ENCODE peak calls at places on chromosome 16, in seven cellular contexts. L is HFFc6, A is cardiac muscle cell, T is AG09319, I is tibial artery, C is body of pancreas, J is left lung. M is an unnamed sample.

GRCh38 chr16:53094013-53094630 is 39.3 kb downstream of the CHD9 start:
- DNase-seq in C (peak), L (no peak), J (peak), I (peak), T (no peak), A (no peak), M (peak)

GRCh38 chr16:89604764-89605163 is 8.7 kb upstream of the DPEP1 start:
- DNase-seq in L (no peak), J (no peak), T (no peak), I (no peak), C (no peak), A (no peak), M (no peak)

GRCh38 chr16:15618392-15618791 is 24.6 kb downstream of the MARF1 start:
- DNase-seq in T (no peak), L (peak), I (no peak), A (peak), J (no peak), C (no peak), M (no peak)

GRCh38 chr16:77402118-77402517 is 32.7 kb downstream of the ADAMTS18 start:
- DNase-seq in L (no peak), A (no peak), T (no peak), C (no peak), J (no peak), I (no peak), M (no peak)

GRCh38 chr16:49021136-49021535 is 260.5 kb downstream of the CBLN1 start:
- DNase-seq in J (no peak), L (peak), T (no peak), C (no peak), A (no peak), I (no peak), M (no peak)

GRCh38 chr16:1746693-1747195 is 24.6 kb downstream of the NME3 start:
- DNase-seq in C (no peak), I (no peak), J (no peak), T (no peak), A (peak), L (no peak), M (no peak)

GRCh38 chr16:46573008-46573833 is 48.0 kb downstream of the SHCBP1 start:
- DNase-seq in L (peak), I (no peak), A (peak), J (no peak), T (peak), C (no peak), M (no peak)

GRCh38 chr16:84641643-84642358 is 6.5 kb upstream of the KLHL36 start:
- DNase-seq in A (no peak), L (no peak), I (no peak), C (no peak), J (no peak), T (no peak), M (no peak)

GRCh38 chr16:55728797-55729196 is 73.0 kb downstream of the SLC6A2 start:
- DNase-seq in T (no peak), J (no peak), L (no peak), A (no peak), C (no peak), I (no peak), M (no peak)

GRCh38 chr16:4515611-4516233 is 22.9 kb downstream of the CDIP1 start:
- DNase-seq in C (no peak), A (peak), I (no peak), J (no peak), L (no peak), T (no peak), M (peak)

GRCh38 chr16:85491798-85492616 is 121.1 kb upstream of the GSE1 start:
- DNase-seq in T (no peak), I (peak), L (peak), A (no peak), C (peak), J (peak), M (no peak)

GRCh38 chr16:51085271-51085670 is 65.8 kb downstream of the SALL1 start:
- DNase-seq in T (no peak), L (no peak), C (no peak), A (peak), J (no peak), I (no peak), M (no peak)

GRCh38 chr16:87628940-87629339 is 26.6 kb downstream of the JPH3 start:
- DNase-seq in I (no peak), T (peak), J (no peak), L (peak), A (peak), C (no peak), M (no peak)

GRCh38 chr16:53090591-53091507 is 36.1 kb downstream of the CHD9 start:
- DNase-seq in C (peak), T (peak), L (peak), J (peak), I (peak), A (peak), M (peak)

GRCh38 chr16:82761236-82761635 is 134.5 kb downstream of the CDH13 start:
- DNase-seq in A (peak), J (no peak), I (peak), L (peak), C (peak), T (peak), M (no peak)

GRCh38 chr16:11994187-11995119 is 17.9 kb downstream of the SNX29 start:
- DNase-seq in J (peak), T (no peak), A (no peak), C (no peak), L (peak), I (peak), M (peak)

GRCh38 chr16:49575352-49576172 is 202.0 kb downstream of the C16orf78 start:
- DNase-seq in L (no peak), J (peak), A (peak), I (peak), T (no peak), C (no peak), M (peak)

GRCh38 chr16:12225816-12226480 is 249.4 kb downstream of the SNX29 start:
- DNase-seq in T (no peak), J (no peak), L (no peak), A (no peak), I (no peak), C (no peak), M (no peak)

GRCh38 chr16:89154390-89155183 is 17.0 kb upstream of the CDH15 start:
- DNase-seq in C (no peak), A (no peak), J (no peak), L (no peak), T (no peak), I (no peak), M (no peak)

GRCh38 chr16:84614914-84615813 is 2.7 kb downstream of the COTL1 start:
- DNase-seq in I (no peak), L (no peak), T (no peak), C (no peak), J (no peak), A (no peak), M (no peak)

GRCh38 chr16:75385507-75386152 is 47.7 kb downstream of the CFDP1 start:
- DNase-seq in I (no peak), A (peak), T (peak), L (peak), J (no peak), C (no peak), M (no peak)

GRCh38 chr16:4115209-4115940 is 867 bp downstream of the ADCY9 start:
- DNase-seq in J (peak), A (peak), C (peak), T (no peak), I (peak), L (peak), M (peak)

GRCh38 chr16:55480228-55480655 is 1.2 kb downstream of the MMP2 start:
- DNase-seq in A (peak), J (peak), C (peak), I (peak), L (peak), T (peak), M (no peak)

GRCh38 chr16:77531741-77532140 is 96.9 kb upstream of the ADAMTS18 start:
- DNase-seq in A (peak), T (peak), C (no peak), L (no peak), I (no peak), J (no peak), M (no peak)

GRCh38 chr16:28040039-28040438 is 23.5 kb downstream of the GSG1L start:
- DNase-seq in T (no peak), L (no peak), I (no peak), C (no peak), J (no peak), A (no peak), M (no peak)

GRCh38 chr16:13307861-13308260 is 406.5 kb downstream of the SHISA9 start:
- DNase-seq in I (no peak), T (no peak), C (no peak), L (peak), J (no peak), A (no peak), M (no peak)

GRCh38 chr16:71441348-71441781 is 489 bp downstream of the TLE7 start:
- DNase-seq in A (peak), C (no peak), L (no peak), T (no peak), J (no peak), I (no peak), M (no peak)

GRCh38 chr16:361872-362701 is 8.3 kb downstream of the MRPL28 start:
- DNase-seq in L (peak), J (peak), I (no peak), A (peak), C (peak), T (peak), M (peak)

GRCh38 chr16:29686740-29687327 is 7.9 kb downstream of the QPRT start:
- DNase-seq in A (no peak), I (no peak), T (no peak), J (no peak), C (no peak), L (no peak), M (no peak)

GRCh38 chr16:88746511-88746910 is 38.5 kb downstream of the PIEZO1 start:
- DNase-seq in J (no peak), T (no peak), L (no peak), C (no peak), A (peak), I (no peak), M (no peak)

GRCh38 chr16:51374346-51374745 is 223.3 kb upstream of the SALL1 start:
- DNase-seq in A (peak), I (no peak), T (peak), C (no peak), L (peak), J (no peak), M (no peak)

GRCh38 chr16:24645739-24646645 is 83.5 kb upstream of the TNRC6A start:
- DNase-seq in T (peak), A (peak), I (no peak), L (peak), C (no peak), J (no peak), M (no peak)

GRCh38 chr16:88930716-88931115 is 46.3 kb downstream of the CBFA2T3 start:
- DNase-seq in C (no peak), T (no peak), J (no peak), A (no peak), L (no peak), I (no peak), M (no peak)

GRCh38 chr16:3074860-3075545 is 9.6 kb downstream of the IL32 start:
- DNase-seq in C (no peak), L (no peak), J (no peak), T (no peak), I (no peak), A (no peak), M (no peak)

GRCh38 chr16:27424772-27425498 is 23.0 kb downstream of the IL21R start:
- DNase-seq in T (no peak), A (no peak), L (no peak), I (peak), C (no peak), J (peak), M (peak)

GRCh38 chr16:83019963-83020362 is 393.2 kb downstream of the CDH13 start:
- DNase-seq in T (no peak), I (no peak), A (no peak), L (no peak), J (no peak), C (no peak), M (no peak)

GRCh38 chr16:88454315-88455057 is 1.4 kb downstream of the ZFPM1 start:
- DNase-seq in T (no peak), J (peak), L (no peak), C (peak), I (no peak), A (no peak), M (no peak)

GRCh38 chr16:23410176-23410575 is 42.8 kb downstream of the COG7 start:
- DNase-seq in L (peak), J (no peak), I (peak), C (no peak), A (no peak), T (no peak), M (no peak)
- TF ChIP-seq CTCF in L (no peak), J (no peak), I (no peak), C (no peak), A (no peak), T (no peak), M (no peak)

GRCh38 chr16:30893082-30893743 is 664 bp downstream of the BCL7C start:
- DNase-seq in L (no peak), I (no peak), C (peak), T (no peak), J (peak), A (no peak), M (no peak)

GRCh38 chr16:30894540-30895368 is 877 bp upstream of the BCL7C start:
- DNase-seq in J (no peak), L (no peak), T (no peak), A (no peak), I (no peak), C (no peak), M (no peak)

GRCh38 chr16:30895592-30896202 is 717 bp upstream of the CTF1 start:
- DNase-seq in J (no peak), C (no peak), T (no peak), I (no peak), A (no peak), L (no peak), M (no peak)

GRCh38 chr16:30892670-30893069 is 1.2 kb downstream of the BCL7C start:
- DNase-seq in I (no peak), A (no peak), J (no peak), C (no peak), T (no peak), L (no peak), M (no peak)

DNA sequence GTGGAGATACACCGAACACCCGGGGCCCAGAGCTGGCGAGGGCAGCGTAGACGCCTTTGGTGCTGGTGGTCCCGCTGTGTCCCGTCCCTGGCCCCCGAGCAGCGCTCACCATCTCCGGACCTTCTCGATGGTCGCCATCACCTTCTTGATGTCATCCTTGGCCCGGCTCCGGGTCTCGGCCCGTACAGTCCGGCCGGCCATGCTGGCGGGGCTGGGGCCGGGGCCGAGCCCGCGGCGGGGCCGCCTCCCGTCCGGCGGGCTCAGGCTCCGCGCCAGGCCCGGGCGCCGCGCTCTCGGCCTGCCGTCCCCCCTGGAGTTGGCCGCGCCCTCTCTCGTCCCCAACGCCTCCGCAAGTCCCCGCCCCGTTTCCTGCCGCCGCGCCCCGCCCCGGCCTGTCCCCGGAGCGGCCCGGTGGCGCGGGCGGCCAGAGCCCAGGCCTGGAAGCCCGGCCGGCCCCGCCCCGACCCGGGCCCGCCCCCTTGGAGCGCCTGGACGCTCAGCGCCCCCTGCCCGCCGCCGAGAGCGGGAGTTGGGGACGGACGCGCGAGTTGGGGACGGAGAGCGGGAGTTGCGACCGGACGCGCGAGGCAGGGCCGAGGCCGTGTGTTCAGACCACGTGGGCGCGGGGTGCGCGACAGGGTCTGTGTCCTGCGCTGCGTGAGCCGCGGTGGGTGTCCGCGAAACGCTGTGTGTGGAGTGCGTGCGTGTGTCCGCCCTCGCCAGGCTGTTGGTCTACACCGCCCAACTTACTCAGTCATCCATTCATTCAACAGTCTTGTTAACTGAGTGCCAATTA is at the start of gene BCL7C:
- DNase-seq in T (peak), I (peak), C (peak), L (peak), J (peak), A (peak), M (peak)
- TF ChIP-seq CTCF in T (peak), I (peak), C (peak), L (peak), J (peak), A (peak), M (peak)

GRCh38 chr16:7268182-7268581 is 64.5 kb upstream of the RBFOX1 start:
- DNase-seq in J (no peak), T (no peak), I (no peak), C (peak), L (no peak), A (no peak), M (no peak)
- TF ChIP-seq CTCF in J (no peak), T (no peak), I (no peak), C (peak), L (peak), A (no peak), M (peak)

DNA sequence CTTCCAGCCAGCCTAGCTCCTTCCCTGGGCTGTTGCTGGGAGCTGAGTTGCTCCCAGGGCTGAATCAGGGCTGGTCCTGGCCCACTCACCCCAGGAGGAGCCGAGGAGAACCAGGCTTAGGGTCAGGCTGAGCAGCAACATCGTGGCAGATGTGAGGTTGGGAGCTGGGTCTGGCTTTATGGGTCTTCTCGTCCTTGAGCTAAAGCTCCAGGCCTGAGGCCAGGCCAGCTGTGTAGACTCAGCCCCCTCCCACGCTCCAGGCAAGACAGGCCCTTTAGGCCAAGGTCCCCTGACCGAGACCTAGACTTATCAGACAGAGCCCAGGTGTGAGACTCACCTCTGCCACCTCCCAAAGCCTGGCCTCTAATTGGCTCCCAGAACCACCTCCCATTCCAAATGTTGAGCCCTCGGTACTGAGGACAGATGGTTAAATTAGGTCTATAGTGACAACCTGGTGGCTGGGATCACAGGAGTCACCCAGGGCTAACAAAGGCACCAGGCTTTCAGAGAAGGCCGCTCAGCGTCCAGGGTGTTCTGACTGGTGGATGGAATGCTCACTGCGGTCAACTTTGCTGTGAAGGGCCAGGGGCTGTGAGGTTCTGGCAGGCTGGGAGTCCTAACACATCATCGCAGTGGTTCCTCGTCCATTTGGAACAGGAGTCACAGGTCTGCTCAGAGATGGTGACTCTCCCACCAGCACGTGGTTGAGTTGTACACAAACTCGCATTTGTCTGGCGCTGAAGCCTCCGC is at the start of gene CTRL:
- DNase-seq in C (peak), A (no peak), T (no peak), I (no peak), L (no peak), J (no peak), M (peak)
- TF ChIP-seq CTCF in C (peak), A (no peak), T (no peak), I (no peak), L (peak), J (no peak), M (no peak)

GRCh38 chr16:58261263-58261662 is 33.6 kb downstream of the PRSS54 start:
- DNase-seq in A (no peak), T (no peak), J (no peak), C (no peak), I (no peak), L (no peak), M (no peak)

GRCh38 chr16:58264007-58264406 is 30.8 kb downstream of the PRSS54 start:
- DNase-seq in C (no peak), T (no peak), I (no peak), L (no peak), A (no peak), J (no peak), M (no peak)

GRCh38 chr16:58259995-58260394 is 34.8 kb downstream of the PRSS54 start:
- DNase-seq in J (no peak), C (no peak), I (no peak), T (no peak), A (no peak), L (no peak), M (no peak)

GRCh38 chr16:58264961-58265479 is 29.8 kb downstream of the PRSS54 start:
- DNase-seq in L (peak), A (peak), I (no peak), J (no peak), T (peak), C (no peak), M (no peak)

GRCh38 chr16:58262592-58262991 is 32.2 kb downstream of the PRSS54 start:
- DNase-seq in A (no peak), L (no peak), J (no peak), T (no peak), I (no peak), C (no peak), M (no peak)
- TF ChIP-seq CTCF in A (no peak), L (no peak), J (no peak), T (no peak), I (no peak), C (no peak), M (no peak)

GRCh38 chr16:31179747-31180458 is at the start of gene FUS:
- DNase-seq in C (peak), J (peak), A (peak), T (peak), L (peak), I (peak), M (peak)
- TF ChIP-seq CTCF in C (no peak), J (no peak), A (no peak), T (no peak), L (no peak), I (peak), M (no peak)